ENCODE peak calls at places on chromosomes 5 and 9, in seven cellular contexts. J is substantia nigra, W is ovary, R is neuronal stem cell, E is GM23248, L is adrenal gland, V is mammary epithelial cell. Z is an unnamed sample.

GRCh38 chr9:129225815-129226214 is 47.8 kb upstream of the IER5L start:
- DNase-seq in L (peak; percentile 52), E (peak; percentile 48), J (no peak), R (peak; percentile 44), V (peak; percentile 67), W (peak; percentile 86), Z (no peak)

GRCh38 chr5:158812381-158812780 is 287.3 kb downstream of the EBF1 start:
- DNase-seq in L (peak; percentile 15), V (no peak), J (no peak), E (no peak), W (peak; percentile 9), R (no peak), Z (no peak)

GRCh38 chr5:7779019-7779662 is 71.8 kb downstream of the CFAP90 start:
- DNase-seq in V (no peak), J (no peak), L (no peak), R (no peak), W (no peak), E (no peak), Z (no peak)

GRCh38 chr9:13721481-13722235 is 442.2 kb upstream of the MPDZ start:
- DNase-seq in L (no peak), R (no peak), J (no peak), E (peak; percentile 59), W (no peak), V (no peak), Z (no peak)

GRCh38 chr5:72145351-72145750 is 38.1 kb downstream of the MAP1B start:
- DNase-seq in E (peak; percentile 42), J (no peak), R (no peak), V (no peak), W (no peak), L (no peak), Z (no peak)

GRCh38 chr9:136552117-136552685 is 6.4 kb upstream of the NOTCH1 start:
- DNase-seq in W (no peak), R (no peak), J (no peak), E (peak; percentile 95), L (no peak), V (peak; percentile 72), Z (no peak)

GRCh38 chr5:172344855-172345254 is 61.3 kb upstream of the UBTD2 start:
- DNase-seq in L (no peak), E (no peak), W (no peak), V (no peak), J (no peak), R (no peak), Z (no peak)

GRCh38 chr9:18263367-18263766 is 210.6 kb upstream of the ADAMTSL1 start:
- DNase-seq in V (no peak), J (no peak), W (no peak), L (no peak), E (no peak), R (no peak), Z (no peak)

GRCh38 chr9:72443855-72444254 is 77.6 kb upstream of the TMC1 start:
- DNase-seq in L (no peak), W (no peak), R (no peak), E (no peak), J (no peak), V (peak; percentile 37), Z (no peak)

GRCh38 chr5:169873642-169874041 is 106.7 kb downstream of the INSYN2B start:
- DNase-seq in J (no peak), V (no peak), L (peak; percentile 44), W (peak; percentile 26), E (no peak), R (no peak), Z (no peak)

GRCh38 chr5:36373527-36374086 is 71.9 kb upstream of the RANBP3L start:
- DNase-seq in V (peak; percentile 93), J (no peak), L (peak; percentile 71), W (peak; percentile 42), R (no peak), E (peak; percentile 91), Z (peak; percentile 49)

GRCh38 chr5:34491251-34491620 is 164.9 kb upstream of the RAI14 start:
- DNase-seq in V (no peak), W (no peak), L (no peak), J (no peak), E (peak; percentile 46), R (no peak), Z (no peak)

GRCh38 chr9:93287189-93287552 is 103.2 kb downstream of the WNK2 start:
- DNase-seq in E (no peak), V (no peak), W (no peak), L (no peak), J (no peak), R (no peak), Z (no peak)

GRCh38 chr9:111810908-111811307 is 16.2 kb upstream of the SHOC1 start:
- DNase-seq in R (no peak), W (no peak), V (no peak), E (no peak), L (no peak), J (no peak), Z (no peak)

GRCh38 chr5:84290673-84291072 is 94.0 kb downstream of the EDIL3 start:
- DNase-seq in L (no peak), E (no peak), J (no peak), R (no peak), V (no peak), W (no peak), Z (no peak)

GRCh38 chr9:33637881-33638280 is 113.8 kb downstream of the ANKRD18B start:
- DNase-seq in L (no peak), E (no peak), R (no peak), J (no peak), V (no peak), W (no peak), Z (no peak)

GRCh38 chr5:177356756-177357458 is 817 bp upstream of the RGS14 start:
- DNase-seq in E (no peak), W (no peak), L (no peak), V (no peak), J (no peak), R (no peak), Z (no peak)

GRCh38 chr5:9059920-9060691 is 485.8 kb downstream of the SEMA5A start:
- DNase-seq in L (peak; percentile 27), V (peak; percentile 97), R (no peak), J (no peak), E (peak; percentile 99), W (no peak), Z (no peak)
- H3K27ac ChIP-seq in L (peak overlapping the region; percentile 22), V (peak overlapping the region; percentile 87), R (no peak overlapping the region), J (no peak overlapping the region), E (peak overlapping the region; percentile 86), W (no peak overlapping the region), Z (no peak overlapping the region)

DNA sequence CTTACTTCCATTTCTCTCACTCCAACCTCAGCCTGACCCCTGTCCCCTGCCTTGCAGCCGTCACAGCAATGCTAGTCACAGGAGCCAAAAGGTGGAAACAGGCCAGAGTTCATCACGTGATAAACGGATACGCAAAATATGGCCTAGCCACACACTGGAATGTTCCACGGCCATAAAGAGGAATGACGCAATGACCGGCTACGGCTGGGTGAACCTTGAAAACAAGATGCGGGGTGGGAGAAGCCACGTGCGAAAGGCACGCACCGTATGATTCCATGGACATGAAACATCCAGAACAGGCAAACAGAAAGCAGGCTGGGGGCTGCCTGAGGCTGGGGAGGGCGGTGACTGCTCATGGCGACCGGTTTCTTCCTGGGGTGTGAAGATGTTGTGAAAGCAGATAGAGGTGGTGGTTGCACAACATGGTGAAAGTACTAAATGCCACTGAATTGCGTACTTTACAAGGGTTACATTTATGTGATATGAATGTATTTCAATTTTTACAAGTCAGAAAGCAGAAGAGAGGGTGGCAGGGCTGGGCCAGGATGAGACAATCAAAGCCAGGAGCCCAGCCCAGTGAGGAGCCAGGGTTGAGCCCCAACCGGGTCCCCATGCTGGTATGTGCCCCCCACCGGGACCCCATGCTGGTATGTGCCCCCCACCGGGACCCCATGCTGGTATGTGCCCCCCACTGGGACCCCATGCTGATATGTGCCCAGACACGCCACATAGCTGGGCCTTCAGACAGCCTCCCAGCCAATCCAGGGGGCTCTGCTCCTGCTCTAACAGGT is 117.8 kb upstream of the SARDH start:
- DNase-seq in R (no peak), W (no peak), L (peak; percentile 86), E (no peak), J (no peak), V (no peak), Z (no peak)
- H3K27ac ChIP-seq in R (no peak overlapping the region), W (no peak overlapping the region), L (peak overlapping the region; percentile 95), E (no peak overlapping the region), J (no peak overlapping the region), V (no peak overlapping the region), Z (peak overlapping the region; percentile 49)

GRCh38 chr9:97675655-97676054 is 21.5 kb downstream of the XPA start:
- DNase-seq in J (no peak), R (no peak), V (no peak), L (no peak), E (no peak), W (no peak), Z (no peak)

GRCh38 chr9:97670586-97670985 is 26.6 kb downstream of the XPA start:
- DNase-seq in L (no peak), R (no peak), J (no peak), E (no peak), W (no peak), V (no peak), Z (no peak)

GRCh38 chr9:97668485-97668884 is 28.7 kb downstream of the XPA start:
- DNase-seq in R (no peak), V (no peak), J (no peak), L (no peak), W (no peak), E (no peak), Z (no peak)

GRCh38 chr9:97672403-97672802 is 24.7 kb downstream of the XPA start:
- DNase-seq in J (no peak), R (no peak), V (no peak), L (no peak), E (no peak), W (no peak), Z (no peak)

DNA sequence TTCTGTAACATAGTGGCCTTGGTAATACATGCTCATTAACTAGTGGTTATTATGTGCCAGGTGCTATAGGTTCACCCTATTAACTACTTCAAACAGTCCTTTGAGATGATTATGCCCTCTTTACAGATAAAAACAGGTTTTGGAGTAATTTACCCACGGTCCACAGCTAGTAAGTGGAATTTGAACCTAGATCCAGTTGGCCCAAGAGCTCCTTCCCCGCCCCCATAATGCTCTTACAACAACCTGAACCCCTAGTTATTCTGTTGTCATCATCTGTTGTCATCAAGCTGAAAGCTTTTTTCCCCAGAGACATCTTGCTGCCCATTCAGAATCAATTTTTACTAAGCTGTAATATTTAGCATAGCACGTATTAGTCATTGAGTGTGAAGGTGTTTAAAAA is 23.2 kb downstream of the XPA start:
- DNase-seq in R (no peak), E (no peak), L (no peak), W (no peak), J (no peak), V (no peak), Z (no peak)
- H3K27ac ChIP-seq in R (no peak overlapping the region), E (no peak overlapping the region), L (no peak overlapping the region), W (no peak overlapping the region), J (no peak overlapping the region), V (no peak overlapping the region), Z (no peak overlapping the region)

DNA sequence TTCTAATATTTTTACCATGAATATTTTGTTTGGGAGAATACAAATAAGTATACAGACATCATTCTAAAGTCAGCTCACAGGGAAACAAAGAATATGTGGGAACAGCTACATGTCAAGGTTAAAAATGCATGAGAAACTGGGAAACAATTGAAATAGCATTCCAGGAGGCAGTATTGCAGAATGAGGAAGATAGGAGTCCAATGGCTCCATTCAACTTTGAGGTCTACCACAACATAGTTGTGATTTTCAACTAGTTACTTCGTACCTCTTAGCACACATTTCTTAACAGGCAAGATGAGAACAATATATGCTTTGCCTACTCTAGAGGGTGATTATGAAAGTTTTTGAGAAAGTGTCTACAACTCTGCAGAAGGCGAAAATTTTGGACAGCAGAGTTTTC is 35.2 kb upstream of the CAST start:
- DNase-seq in L (no peak), R (no peak), V (peak; percentile 86), J (no peak), W (no peak), E (peak; percentile 90), Z (no peak)
- H3K27ac ChIP-seq in L (no peak overlapping the region), R (no peak overlapping the region), V (peak overlapping the region; percentile 26), J (no peak overlapping the region), W (no peak overlapping the region), E (peak overlapping the region; percentile 88), Z (no peak overlapping the region)

Z was measured in thoracic aorta.